ENCODE peak calls at places on chromosomes 11 and 22, in five cellular contexts. Y is A549, N is K562, Z is GM12878, S is NB4. X is an unnamed sample.

GRCh38 chr22:22210375-22210774 is 34.2 kb upstream of the VPREB1 start:
- DNase-seq in Z (no peak), N (no peak), Y (no peak), S (peak), X (peak)

GRCh38 chr11:132894598-132894997 is 637.7 kb downstream of the OPCML start:
- DNase-seq in N (no peak), Z (no peak), S (no peak), Y (no peak), X (no peak)

GRCh38 chr11:113603277-113604059 is 102.6 kb downstream of the TMPRSS5 start:
- DNase-seq in S (no peak), N (no peak), Z (no peak), Y (no peak), X (peak)

GRCh38 chr11:75759832-75760231 is 8.7 kb upstream of the DGAT2 start:
- DNase-seq in Z (no peak), S (no peak), N (no peak), Y (no peak), X (no peak)

GRCh38 chr11:288328-289144 is at the start of gene PGGHG:
- DNase-seq in N (peak), Z (no peak), S (peak), Y (peak), X (no peak)

GRCh38 chr11:14973621-14974020 is 1.5 kb upstream of the CALCA start:
- DNase-seq in N (no peak), Y (no peak), Z (no peak), S (no peak), X (no peak)

GRCh38 chr22:43789452-43789851 is 22.7 kb downstream of the EFCAB6 start:
- DNase-seq in Y (peak), S (no peak), N (no peak), Z (no peak), X (no peak)

GRCh38 chr11:95375881-95376280 is 144.9 kb upstream of the SESN3 start:
- DNase-seq in S (no peak), Z (no peak), Y (no peak), N (no peak), X (no peak)

GRCh38 chr11:31799794-31800397 is 11.2 kb downstream of the PAX6 start:
- DNase-seq in N (no peak), S (no peak), Y (no peak), Z (no peak), X (no peak)

GRCh38 chr22:49971232-49972162 is 10.9 kb downstream of the PIM3 start:
- DNase-seq in Z (no peak), Y (peak), S (peak), N (peak), X (no peak)

GRCh38 chr11:120835601-120836228 is 188.2 kb upstream of the TBCEL start:
- DNase-seq in Y (no peak), S (no peak), N (no peak), Z (peak), X (no peak)

GRCh38 chr22:44276706-44277403 is 35.9 kb downstream of the SHISAL1 start:
- DNase-seq in Y (no peak), Z (no peak), N (no peak), S (no peak), X (no peak)

GRCh38 chr11:13717331-13717730 is 48.9 kb downstream of the FAR1 start:
- DNase-seq in N (peak), Z (no peak), S (peak), Y (no peak), X (peak)

GRCh38 chr11:78717031-78717430 is 142.4 kb upstream of the NARS2 start:
- DNase-seq in S (no peak), N (no peak), Y (no peak), Z (no peak), X (no peak)

GRCh38 chr22:44410396-44411056 is 87.5 kb downstream of the RTL6 start:
- DNase-seq in Z (no peak), S (no peak), Y (no peak), N (no peak), X (no peak)

GRCh38 chr22:19687561-19688300 is 26.6 kb upstream of the SEPTIN5 start:
- DNase-seq in S (peak), Y (no peak), N (peak), Z (no peak), X (no peak)

GRCh38 chr11:132561937-132562336 is 970.4 kb downstream of the OPCML start:
- DNase-seq in N (no peak), Y (no peak), S (no peak), Z (no peak), X (no peak)

GRCh38 chr11:75924966-75925784 is 110.2 kb downstream of the UVRAG start:
- DNase-seq in Y (no peak), Z (no peak), N (no peak), S (no peak), X (peak)

GRCh38 chr11:86876716-86877234 is 76.4 kb downstream of the PRSS23 start:
- DNase-seq in S (no peak), Y (no peak), Z (no peak), N (no peak), X (no peak)

GRCh38 chr11:68160100-68160695 is 39.0 kb upstream of the CHKA start:
- DNase-seq in Y (no peak), S (no peak), N (no peak), Z (no peak), X (no peak)

GRCh38 chr22:35230839-35231584 is 26.3 kb upstream of the HMGXB4 start:
- DNase-seq in Y (no peak), N (peak), S (peak), Z (no peak), X (no peak)

GRCh38 chr22:17795661-17796548 is 21.6 kb upstream of the BID start:
- DNase-seq in S (no peak), N (no peak), Z (no peak), Y (no peak), X (no peak)

GRCh38 chr22:18973264-18974031 is 37.4 kb upstream of the PRODH start:
- DNase-seq in Z (no peak), N (no peak), Y (no peak), S (no peak), X (no peak)

GRCh38 chr11:79535606-79536005 is 94.8 kb upstream of the TENM4 start:
- DNase-seq in N (no peak), S (no peak), Y (no peak), Z (no peak), X (no peak)

GRCh38 chr11:65851083-65851579 is 6.8 kb downstream of the CFL1 start:
- DNase-seq in Y (no peak), N (peak), S (peak), Z (no peak), X (no peak)

GRCh38 chr11:72524711-72525110 is 90.4 kb upstream of the CLPB start:
- DNase-seq in Z (no peak), N (peak), Y (no peak), S (no peak), X (no peak)
- TF ChIP-seq MAX in Z (no peak), N (no peak), Y (no peak), S (no peak), X (no peak)

GRCh38 chr11:22787565-22788162 is 41.9 kb downstream of the SVIP start:
- DNase-seq in Z (no peak), N (peak), S (peak), Y (peak), X (peak)
- TF ChIP-seq CTCF in Z (peak), N (peak), S (peak), Y (peak), X (peak)

GRCh38 chr11:27012254-27012921 is 18.5 kb downstream of the FIBIN start:
- DNase-seq in Z (no peak), Y (no peak), S (peak), N (no peak), X (peak)
- TF ChIP-seq MYC in Z (no peak), Y (no peak), S (no peak), N (no peak), X (no peak)

GRCh38 chr11:118339281-118340045 is 3.0 kb downstream of the CD3D start:
- DNase-seq in Z (no peak), Y (no peak), S (no peak), N (peak), X (no peak)
- TF ChIP-seq MAX in Z (no peak), Y (no peak), S (no peak), N (no peak), X (no peak)

GRCh38 chr11:122517403-122518379 is 137.8 kb upstream of the UBASH3B start:
- DNase-seq in Z (no peak), S (no peak), Y (no peak), N (no peak), X (no peak)

GRCh38 chr11:122509899-122510298 is 145.6 kb upstream of the UBASH3B start:
- DNase-seq in Y (no peak), N (no peak), S (no peak), Z (no peak), X (no peak)

GRCh38 chr11:122509091-122509490 is 146.4 kb upstream of the UBASH3B start:
- DNase-seq in S (no peak), Y (no peak), Z (no peak), N (no peak), X (no peak)

GRCh38 chr11:122516686-122517085 is 138.8 kb upstream of the UBASH3B start:
- DNase-seq in Y (no peak), Z (no peak), S (no peak), N (no peak), X (no peak)

GRCh38 chr11:122512688-122513087 is 142.8 kb upstream of the UBASH3B start:
- DNase-seq in N (no peak), Y (no peak), S (no peak), Z (no peak), X (no peak)
- TF ChIP-seq CTCF in N (no peak), Y (no peak), S (no peak), Z (no peak), X (no peak)

GRCh38 chr11:3120071-3120792 is 44.9 kb downstream of the OSBPL5 start:
- DNase-seq in S (no peak), Y (no peak), Z (no peak), N (no peak), X (no peak)

GRCh38 chr11:3119141-3119821 is 45.8 kb downstream of the OSBPL5 start:
- DNase-seq in S (no peak), Z (no peak), Y (no peak), N (no peak), X (no peak)

GRCh38 chr11:3109921-3110706 is 52.9 kb upstream of the CARS1 start:
- DNase-seq in Y (peak), S (peak), Z (no peak), N (peak), X (peak)

GRCh38 chr11:3111919-3112690 is 53.0 kb downstream of the OSBPL5 start:
- DNase-seq in S (peak), Y (no peak), Z (no peak), N (no peak), X (no peak)

DNA sequence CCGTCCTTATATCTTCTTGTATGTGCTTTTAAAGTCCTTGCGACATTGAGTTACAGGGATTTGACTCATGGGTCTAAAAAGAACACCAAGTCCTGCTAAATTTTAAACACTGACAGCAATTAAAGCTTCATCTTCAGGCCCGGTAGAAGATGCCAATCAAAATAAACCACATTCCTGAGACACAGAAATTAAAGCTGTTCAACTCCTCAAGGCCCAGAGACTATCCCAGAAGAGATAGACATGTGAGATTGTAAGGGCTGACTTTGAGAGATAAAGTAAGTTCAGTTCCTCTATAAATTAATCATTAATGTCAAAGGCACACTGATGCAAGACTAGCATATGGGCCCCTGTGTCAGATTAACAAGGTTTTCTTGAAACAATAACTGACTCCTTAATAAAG is 49.8 kb downstream of the OSBPL5 start:
- DNase-seq in S (no peak), N (no peak), Y (no peak), Z (no peak), X (no peak)
- TF ChIP-seq MYC in S (no peak), N (no peak), Y (no peak), Z (no peak), X (no peak)

GRCh38 chr11:44904261-44905080 is 46.2 kb downstream of the TP53I11 start:
- DNase-seq in S (no peak), N (peak), Z (no peak), Y (no peak), X (no peak)
- TF ChIP-seq MAX in S (no peak), N (no peak), Z (no peak), Y (no peak), X (no peak)

GRCh38 chr22:28772633-28773460 is at the start of gene CCDC117:
- DNase-seq in Y (peak), S (peak), N (peak), Z (peak), X (peak)
- TF ChIP-seq CTCF in Y (peak), S (peak), N (peak), Z (no peak), X (peak)

GRCh38 chr11:24391165-24391564 is 105.7 kb upstream of the LUZP2 start:
- DNase-seq in N (no peak), S (peak), Z (no peak), Y (no peak), X (no peak)
- TF ChIP-seq MYC in N (no peak), S (no peak), Z (no peak), Y (no peak), X (no peak)

GRCh38 chr11:115126092-115126491 is 378.1 kb downstream of the CADM1 start:
- DNase-seq in N (no peak), Z (no peak), S (no peak), Y (no peak), X (no peak)

GRCh38 chr11:115128226-115128625 is 376.0 kb downstream of the CADM1 start:
- DNase-seq in N (no peak), Z (no peak), S (no peak), Y (no peak), X (no peak)

GRCh38 chr11:115129771-115130306 is 374.4 kb downstream of the CADM1 start:
- DNase-seq in Y (no peak), N (no peak), Z (no peak), S (no peak), X (no peak)

GRCh38 chr11:115127790-115128189 is 376.4 kb downstream of the CADM1 start:
- DNase-seq in Y (no peak), S (no peak), N (no peak), Z (no peak), X (no peak)

DNA sequence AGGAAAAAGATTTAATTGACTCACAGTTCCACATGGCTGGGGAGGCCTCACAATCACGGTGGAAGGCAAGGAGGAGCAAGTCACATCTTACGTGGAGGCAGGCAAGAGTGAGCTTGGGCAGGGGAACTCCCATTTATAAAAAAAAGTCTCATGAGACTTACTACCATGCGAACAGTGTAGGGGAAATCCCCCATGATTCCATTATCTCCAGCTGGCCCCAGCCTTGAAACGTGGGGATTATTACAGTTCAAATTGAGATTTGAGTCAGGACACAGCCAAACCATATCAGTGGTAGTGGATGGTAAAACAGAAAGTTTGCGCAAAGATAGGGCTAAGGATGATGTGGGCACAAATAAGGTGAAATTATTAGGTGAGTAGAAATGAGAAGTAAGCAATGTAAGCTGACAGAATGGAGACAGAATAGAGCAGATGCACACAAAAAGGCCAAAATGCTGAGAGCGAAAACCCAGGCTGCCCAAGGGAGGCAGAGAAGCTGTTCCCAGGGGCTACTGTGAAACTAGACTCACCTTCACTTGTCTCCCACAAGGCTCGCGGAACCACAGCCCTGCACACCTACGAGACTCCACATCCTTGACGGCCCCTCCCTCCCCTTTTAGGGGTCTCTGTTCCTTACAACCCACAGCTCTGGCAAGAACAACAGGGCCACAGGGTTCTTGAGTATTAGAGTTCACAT is 377.6 kb downstream of the CADM1 start:
- DNase-seq in Z (no peak), N (no peak), S (no peak), Y (no peak), X (no peak)
- TF ChIP-seq MAX in Z (no peak), N (no peak), S (no peak), Y (no peak), X (no peak)